ENCODE peak calls at places on chromosomes 4 and X, in six cellular contexts. One of them, this sample, is unnamed.

GRCh38 chrX:49066690-49067089 is 7.1 kb downstream of the PRAF2 start:
- DNase-seq in brain microvascular endothelial cell: no peak
- DNase-seq in natural killer cell: no peak
- DNase-seq in heart right ventricle: no peak
- DNase-seq in OCI-LY7: no peak
- DNase-seq in fibroblast of lung: no peak
- DNase-seq in this sample: no peak

GRCh38 chrX:119190251-119190651 is 45.8 kb upstream of the PGRMC1 start:
- DNase-seq in brain microvascular endothelial cell: no peak
- DNase-seq in heart right ventricle: peak
- DNase-seq in natural killer cell: no peak
- DNase-seq in OCI-LY7: no peak
- DNase-seq in fibroblast of lung: no peak
- DNase-seq in this sample: no peak

GRCh38 chrX:146481735-146482134 is 327.8 kb upstream of the CXorf51B start:
- DNase-seq in natural killer cell: no peak
- DNase-seq in OCI-LY7: no peak
- DNase-seq in fibroblast of lung: no peak
- DNase-seq in heart right ventricle: no peak
- DNase-seq in brain microvascular endothelial cell: no peak
- DNase-seq in this sample: no peak

GRCh38 chr4:159926871-159927270 is 824.0 kb downstream of the RAPGEF2 start:
- DNase-seq in heart right ventricle: no peak
- DNase-seq in OCI-LY7: no peak
- DNase-seq in brain microvascular endothelial cell: no peak
- DNase-seq in fibroblast of lung: no peak
- DNase-seq in natural killer cell: no peak
- DNase-seq in this sample: no peak

GRCh38 chr4:174523003-174523693 is 860 bp upstream of the HPGD start:
- DNase-seq in heart right ventricle: no peak
- DNase-seq in brain microvascular endothelial cell: no peak
- DNase-seq in OCI-LY7: no peak
- DNase-seq in natural killer cell: no peak
- DNase-seq in fibroblast of lung: peak
- DNase-seq in this sample: no peak

GRCh38 chrX:134898450-134898849 is 92.3 kb upstream of the SMIM10 start:
- DNase-seq in brain microvascular endothelial cell: no peak
- DNase-seq in OCI-LY7: no peak
- DNase-seq in natural killer cell: no peak
- DNase-seq in fibroblast of lung: peak
- DNase-seq in heart right ventricle: no peak
- DNase-seq in this sample: no peak

GRCh38 chr4:147498031-147498700 is 17.3 kb downstream of the EDNRA start:
- DNase-seq in brain microvascular endothelial cell: peak
- DNase-seq in OCI-LY7: no peak
- DNase-seq in heart right ventricle: no peak
- DNase-seq in natural killer cell: no peak
- DNase-seq in fibroblast of lung: peak
- DNase-seq in this sample: no peak

GRCh38 chr4:82642321-82642720 is 80.5 kb upstream of the TMEM150C start:
- DNase-seq in heart right ventricle: no peak
- DNase-seq in brain microvascular endothelial cell: no peak
- DNase-seq in fibroblast of lung: no peak
- DNase-seq in OCI-LY7: no peak
- DNase-seq in natural killer cell: no peak
- DNase-seq in this sample: peak

GRCh38 chr4:99202094-99202493 is 17.0 kb downstream of the ADH6 start:
- DNase-seq in fibroblast of lung: no peak
- DNase-seq in natural killer cell: no peak
- DNase-seq in heart right ventricle: no peak
- DNase-seq in OCI-LY7: no peak
- DNase-seq in brain microvascular endothelial cell: no peak
- DNase-seq in this sample: no peak

GRCh38 chr4:99200148-99200547 is 18.9 kb downstream of the ADH6 start:
- DNase-seq in fibroblast of lung: no peak
- DNase-seq in brain microvascular endothelial cell: no peak
- DNase-seq in heart right ventricle: no peak
- DNase-seq in OCI-LY7: no peak
- DNase-seq in natural killer cell: no peak
- DNase-seq in this sample: no peak

GRCh38 chr4:99205104-99205979 is 13.7 kb downstream of the ADH6 start:
- DNase-seq in fibroblast of lung: peak
- DNase-seq in OCI-LY7: no peak
- DNase-seq in natural killer cell: no peak
- DNase-seq in heart right ventricle: no peak
- DNase-seq in brain microvascular endothelial cell: no peak
- DNase-seq in this sample: no peak

GRCh38 chr4:99202536-99202935 is 16.5 kb downstream of the ADH6 start:
- DNase-seq in brain microvascular endothelial cell: peak
- DNase-seq in natural killer cell: no peak
- DNase-seq in fibroblast of lung: peak
- DNase-seq in OCI-LY7: no peak
- DNase-seq in heart right ventricle: no peak
- DNase-seq in this sample: no peak

DNA sequence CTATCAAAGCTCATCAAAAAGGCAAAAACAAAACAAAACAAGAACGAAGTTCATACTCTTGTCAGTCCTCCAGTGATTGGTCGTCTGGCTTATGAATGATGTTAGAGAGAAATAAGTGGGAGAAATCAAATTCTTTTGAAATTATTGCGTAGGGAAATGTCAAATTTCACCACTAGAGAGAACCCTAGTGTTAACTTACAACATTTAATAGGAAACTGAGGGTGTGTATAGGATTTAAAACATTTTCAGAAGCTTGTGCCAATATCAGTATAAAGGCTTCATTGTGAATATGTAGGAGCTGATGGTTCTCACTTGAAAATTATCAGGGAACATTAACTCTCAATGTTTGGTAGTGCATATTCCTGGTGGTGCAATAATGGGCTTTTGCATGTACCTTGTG is 17.4 kb downstream of the ADH6 start:
- DNase-seq in OCI-LY7: no peak
- DNase-seq in natural killer cell: no peak
- DNase-seq in heart right ventricle: no peak
- DNase-seq in brain microvascular endothelial cell: no peak
- DNase-seq in fibroblast of lung: peak
- DNase-seq in this sample: no peak
- TF ChIP-seq CTCF in OCI-LY7: no peak
- TF ChIP-seq CTCF in natural killer cell: no peak
- TF ChIP-seq CTCF in heart right ventricle: peak
- TF ChIP-seq CTCF in brain microvascular endothelial cell: peak
- TF ChIP-seq CTCF in fibroblast of lung: peak
- TF ChIP-seq CTCF in this sample: no peak

GRCh38 chrX:27451324-27451723 is 11.8 kb downstream of the PPP4R3C start:
- DNase-seq in heart right ventricle: no peak
- DNase-seq in OCI-LY7: no peak
- DNase-seq in natural killer cell: no peak
- DNase-seq in fibroblast of lung: no peak
- DNase-seq in brain microvascular endothelial cell: no peak
- DNase-seq in this sample: no peak

GRCh38 chrX:27445438-27445837 is 17.7 kb downstream of the PPP4R3C start:
- DNase-seq in brain microvascular endothelial cell: no peak
- DNase-seq in heart right ventricle: no peak
- DNase-seq in natural killer cell: no peak
- DNase-seq in fibroblast of lung: no peak
- DNase-seq in OCI-LY7: no peak
- DNase-seq in this sample: no peak

GRCh38 chrX:27444093-27444908 is 18.8 kb downstream of the PPP4R3C start:
- DNase-seq in OCI-LY7: no peak
- DNase-seq in natural killer cell: no peak
- DNase-seq in heart right ventricle: no peak
- DNase-seq in brain microvascular endothelial cell: no peak
- DNase-seq in fibroblast of lung: peak
- DNase-seq in this sample: no peak

DNA sequence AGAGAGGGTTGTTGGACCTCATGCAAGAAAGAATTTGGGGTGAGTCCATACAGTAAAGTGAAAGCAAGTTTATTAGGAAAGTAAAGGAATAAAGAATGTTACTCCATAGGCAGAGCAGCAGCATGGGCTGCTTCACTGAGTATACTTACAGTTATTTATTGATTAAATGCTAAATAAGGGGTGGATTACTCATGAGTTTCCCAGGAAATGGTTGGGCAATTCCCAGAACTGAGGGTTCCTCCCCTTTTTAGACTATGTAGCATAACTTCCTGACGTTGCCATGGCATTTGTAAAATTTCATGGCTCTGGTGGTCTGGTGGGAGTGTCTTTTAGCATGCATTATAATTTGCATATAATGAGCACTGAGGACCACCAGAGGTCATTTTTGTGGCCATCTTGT is 16.7 kb downstream of the PPP4R3C start:
- DNase-seq in brain microvascular endothelial cell: no peak
- DNase-seq in natural killer cell: no peak
- DNase-seq in OCI-LY7: no peak
- DNase-seq in fibroblast of lung: peak
- DNase-seq in heart right ventricle: no peak
- DNase-seq in this sample: no peak
- TF ChIP-seq CTCF in brain microvascular endothelial cell: no peak
- TF ChIP-seq CTCF in natural killer cell: no peak
- TF ChIP-seq CTCF in OCI-LY7: no peak
- TF ChIP-seq CTCF in fibroblast of lung: no peak
- TF ChIP-seq CTCF in heart right ventricle: no peak
- TF ChIP-seq CTCF in this sample: no peak

DNA sequence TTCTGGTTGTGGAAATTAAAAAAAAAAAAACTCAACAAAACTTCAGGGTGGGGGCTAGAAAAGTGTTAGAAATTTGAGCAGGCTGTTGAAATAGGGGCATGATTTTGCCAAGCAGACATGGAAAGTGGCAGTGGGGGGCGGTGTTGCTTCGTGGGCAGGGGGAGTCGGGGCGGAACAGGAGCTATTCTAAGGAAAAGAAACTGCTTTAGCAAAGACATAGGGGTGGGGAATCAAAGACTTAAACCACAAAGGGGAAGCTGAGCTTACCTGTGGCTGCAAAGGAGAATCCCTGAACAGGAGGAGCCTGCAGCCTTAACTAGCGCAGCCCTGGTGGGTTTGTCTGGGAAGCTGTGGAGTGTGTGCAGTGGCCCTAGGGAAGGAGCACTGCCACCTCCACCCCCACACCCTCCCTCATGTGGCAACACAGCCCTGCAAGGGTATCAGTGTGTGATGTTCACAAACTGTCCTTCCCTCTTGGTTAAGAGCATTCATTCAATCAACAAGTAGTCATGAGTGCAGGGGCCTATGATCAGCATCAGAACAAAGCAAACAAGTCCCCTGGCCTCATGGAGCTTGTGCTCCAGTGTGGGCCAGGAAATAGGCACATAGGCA is 20.5 kb downstream of the SEL1L3 start:
- DNase-seq in OCI-LY7: peak
- DNase-seq in heart right ventricle: no peak
- DNase-seq in natural killer cell: no peak
- DNase-seq in fibroblast of lung: no peak
- DNase-seq in brain microvascular endothelial cell: no peak
- DNase-seq in this sample: no peak
- TF ChIP-seq CTCF in OCI-LY7: peak
- TF ChIP-seq CTCF in heart right ventricle: no peak
- TF ChIP-seq CTCF in natural killer cell: no peak
- TF ChIP-seq CTCF in fibroblast of lung: peak
- TF ChIP-seq CTCF in brain microvascular endothelial cell: peak
- TF ChIP-seq CTCF in this sample: no peak

GRCh38 chrX:51484616-51485015 is 11.8 kb downstream of the NUDT11 start:
- DNase-seq in natural killer cell: no peak
- DNase-seq in OCI-LY7: peak
- DNase-seq in brain microvascular endothelial cell: no peak
- DNase-seq in heart right ventricle: no peak
- DNase-seq in fibroblast of lung: no peak
- DNase-seq in this sample: no peak

GRCh38 chrX:51487960-51488267 is 8.5 kb downstream of the NUDT11 start:
- DNase-seq in OCI-LY7: no peak
- DNase-seq in heart right ventricle: no peak
- DNase-seq in brain microvascular endothelial cell: no peak
- DNase-seq in natural killer cell: no peak
- DNase-seq in fibroblast of lung: no peak
- DNase-seq in this sample: no peak
- TF ChIP-seq CTCF in OCI-LY7: peak
- TF ChIP-seq CTCF in heart right ventricle: no peak
- TF ChIP-seq CTCF in brain microvascular endothelial cell: no peak
- TF ChIP-seq CTCF in natural killer cell: no peak
- TF ChIP-seq CTCF in fibroblast of lung: no peak
- TF ChIP-seq CTCF in this sample: no peak

GRCh38 chr4:3855646-3856045 is 89.5 kb downstream of the ADRA2C start:
- DNase-seq in fibroblast of lung: no peak
- DNase-seq in heart right ventricle: no peak
- DNase-seq in natural killer cell: no peak
- DNase-seq in brain microvascular endothelial cell: no peak
- DNase-seq in OCI-LY7: no peak
- DNase-seq in this sample: no peak
- TF ChIP-seq CTCF in fibroblast of lung: no peak
- TF ChIP-seq CTCF in heart right ventricle: no peak
- TF ChIP-seq CTCF in natural killer cell: no peak
- TF ChIP-seq CTCF in brain microvascular endothelial cell: no peak
- TF ChIP-seq CTCF in OCI-LY7: no peak
- TF ChIP-seq CTCF in this sample: no peak